ENCODE peak calls at places on chromosomes 3 and 15, in six cellular contexts. A, I, C, U, O and H are unnamed samples.

GRCh38 chr3:156304406-156304805 is 184.0 kb downstream of the KCNAB1 start:
- DNase-seq in A (no peak), I (no peak), C (peak; percentile 69), U (no peak), O (no peak), H (no peak)

GRCh38 chr3:10548997-10549396 is 43.6 kb upstream of the ATP2B2 start:
- DNase-seq in A (no peak), I (no peak), C (no peak), U (no peak), O (no peak), H (no peak)

GRCh38 chr3:121988146-121988545 is 33.9 kb downstream of the ILDR1 start:
- DNase-seq in A (no peak), I (no peak), C (no peak), U (no peak), O (no peak), H (no peak)

GRCh38 chr15:66595332-66595731 is 29.5 kb upstream of the LCTL start:
- DNase-seq in A (no peak), I (no peak), C (no peak), U (no peak), O (no peak), H (no peak)

GRCh38 chr3:56361731-56362130 is 106.5 kb downstream of the ERC2 start:
- DNase-seq in A (no peak), I (no peak), C (no peak), U (no peak), O (no peak), H (no peak)

GRCh38 chr3:136612512-136612911 is 139.7 kb downstream of the STAG1 start:
- DNase-seq in A (no peak), I (no peak), C (no peak), U (no peak), O (no peak), H (no peak)

GRCh38 chr15:91258436-91258779 is 158.4 kb downstream of the SV2B start:
- DNase-seq in A (peak; percentile 16), I (no peak), C (no peak), U (no peak), O (no peak), H (no peak)

GRCh38 chr15:27820232-27820631 is 278.9 kb downstream of the OCA2 start:
- DNase-seq in A (peak; percentile 22), I (no peak), C (no peak), U (no peak), O (no peak), H (no peak)

GRCh38 chr15:47503884-47504283 is 213.4 kb upstream of the SEMA6D start:
- DNase-seq in A (no peak), I (no peak), C (no peak), U (no peak), O (no peak), H (no peak)

GRCh38 chr3:171548918-171549317 is 88.7 kb upstream of the TNIK start:
- DNase-seq in A (no peak), I (no peak), C (no peak), U (no peak), O (no peak), H (no peak)

GRCh38 chr3:9994086-9994844 is 7.6 kb upstream of the EMC3 start:
- DNase-seq in A (no peak), I (no peak), C (peak; percentile 87), U (no peak), O (no peak), H (no peak)

GRCh38 chr3:141234283-141234682 is 2.7 kb downstream of the PXYLP1 start:
- DNase-seq in A (no peak), I (no peak), C (peak; percentile 6), U (no peak), O (peak; percentile 54), H (no peak)

GRCh38 chr15:81074773-81075172 is 59.3 kb upstream of the CFAP161 start:
- DNase-seq in A (no peak), I (no peak), C (no peak), U (no peak), O (no peak), H (no peak)

GRCh38 chr3:47961815-47962606 is 54.2 kb downstream of the MAP4 start:
- DNase-seq in A (no peak), I (no peak), C (no peak), U (no peak), O (no peak), H (no peak)

GRCh38 chr15:73564255-73564654 is 68.9 kb downstream of the NPTN start:
- DNase-seq in A (peak; percentile 12), I (no peak), C (peak; percentile 58), U (no peak), O (no peak), H (no peak)

GRCh38 chr15:48469271-48469670 is 138.0 kb downstream of the DUT start:
- DNase-seq in A (no peak), I (no peak), C (peak; percentile 19), U (no peak), O (no peak), H (no peak)

GRCh38 chr3:131731709-131732108 is 228.9 kb upstream of the MRPL3 start:
- DNase-seq in A (no peak), I (no peak), C (no peak), U (no peak), O (no peak), H (no peak)

GRCh38 chr3:131729561-131729960 is 226.8 kb upstream of the MRPL3 start:
- DNase-seq in A (no peak), I (no peak), C (peak; percentile 36), U (no peak), O (no peak), H (no peak)

GRCh38 chr3:131730581-131730980 is 227.8 kb upstream of the MRPL3 start:
- DNase-seq in A (no peak), I (no peak), C (peak; percentile 69), U (no peak), O (no peak), H (no peak)

GRCh38 chr3:131725414-131725813 is 222.6 kb upstream of the MRPL3 start:
- DNase-seq in A (no peak), I (no peak), C (no peak), U (no peak), O (no peak), H (no peak)

DNA sequence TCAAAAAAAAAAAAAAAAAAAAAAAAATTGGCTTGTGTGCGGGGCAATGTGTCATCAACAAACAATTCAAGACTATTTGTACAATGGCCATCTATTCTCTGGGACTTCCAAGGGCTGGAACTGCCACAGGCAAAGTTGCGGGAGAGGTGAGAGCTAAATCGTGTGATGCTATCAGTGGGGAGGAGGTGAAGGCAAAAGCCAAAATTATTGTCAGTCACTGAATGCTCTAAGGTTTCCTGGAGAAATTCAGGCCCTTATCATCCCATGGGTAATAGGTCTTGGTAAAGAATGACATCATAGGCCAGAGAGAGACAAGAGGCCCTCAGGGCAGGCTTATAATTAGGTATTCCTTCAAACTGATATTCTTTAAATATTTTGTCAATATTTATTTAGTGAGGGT is 226.1 kb upstream of the MRPL3 start:
- DNase-seq in A (peak; percentile 11), I (no peak), C (no peak), U (no peak), O (no peak), H (no peak)
- H3K9me3 ChIP-seq in A (no peaks in the 10 kb centered on the region), I (no peaks in the 10 kb centered on the region), C (no peaks in the 10 kb centered on the region), U (no peaks in the 10 kb centered on the region), O (no peaks in the 10 kb centered on the region), H (no peaks in the 10 kb centered on the region)

DNA sequence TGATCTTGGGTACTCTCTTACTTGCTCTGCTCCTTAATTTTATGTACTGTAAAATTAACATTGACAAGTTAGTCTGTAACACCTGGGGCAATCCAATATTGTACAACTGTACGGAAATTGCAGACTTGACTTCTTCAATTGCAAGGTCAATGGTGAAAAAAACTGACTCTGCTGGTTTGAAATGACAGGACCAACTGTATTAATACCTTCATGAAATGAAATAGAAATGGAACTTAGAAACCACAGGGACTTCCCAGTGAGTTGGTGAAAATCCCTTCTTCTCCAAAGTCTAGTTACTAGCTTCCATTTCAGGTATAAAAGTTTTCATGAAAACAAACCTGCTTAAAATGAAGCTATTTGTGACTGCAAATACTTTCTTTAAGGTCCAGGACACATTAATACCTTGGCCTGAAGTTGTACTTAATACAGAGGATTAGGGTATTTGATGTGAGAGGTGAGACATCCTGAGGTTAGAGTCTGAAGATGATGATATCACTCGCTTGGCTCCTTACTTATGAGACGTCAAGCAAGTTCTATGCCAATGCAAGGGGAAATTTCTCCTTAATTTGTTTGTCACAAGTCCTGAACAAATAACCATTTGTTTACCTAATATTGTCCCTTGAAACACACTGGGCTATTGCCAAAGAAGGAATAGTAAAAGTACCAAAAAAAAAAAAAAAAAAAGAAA is 226.2 kb upstream of the TP63 start:
- DNase-seq in A (peak; percentile 4), I (no peak), C (no peak), U (no peak), O (no peak), H (no peak)
- H3K4me3 ChIP-seq in A (no peak overlapping the region), I (no peak overlapping the region), C (no peak overlapping the region), U (no peak overlapping the region), O (no peak overlapping the region), H (no peak overlapping the region)

GRCh38 chr3:177318559-177318958 is 121.3 kb upstream of the TBL1XR1 start:
- DNase-seq in A (no peak), I (no peak), C (no peak), U (no peak), O (no peak), H (no peak)

GRCh38 chr3:177317247-177317646 is 120.0 kb upstream of the TBL1XR1 start:
- DNase-seq in A (no peak), I (no peak), C (no peak), U (no peak), O (no peak), H (no peak)

GRCh38 chr3:177320765-177321247 is 123.5 kb upstream of the TBL1XR1 start:
- DNase-seq in A (no peak), I (no peak), C (peak; percentile 69), U (no peak), O (no peak), H (no peak)

GRCh38 chr3:177312491-177312890 is 115.2 kb upstream of the TBL1XR1 start:
- DNase-seq in A (no peak), I (no peak), C (no peak), U (no peak), O (no peak), H (no peak)

GRCh38 chr3:177314897-177315296 is 117.6 kb upstream of the TBL1XR1 start:
- DNase-seq in A (no peak), I (no peak), C (no peak), U (no peak), O (no peak), H (no peak)
- H3K9me3 ChIP-seq in A (no peaks in the 10 kb centered on the region), I (peaks cover 6% of the 10 kb centered on the region), C (no peaks in the 10 kb centered on the region), U (no peaks in the 10 kb centered on the region), O (no peaks in the 10 kb centered on the region), H (peaks cover 9% of the 10 kb centered on the region)

GRCh38 chr3:190618349-190619030 is 104.6 kb downstream of the IL1RAP start:
- DNase-seq in A (no peak), I (no peak), C (no peak), U (no peak), O (no peak), H (no peak)
- H3K4me3 ChIP-seq in A (no peak overlapping the region), I (no peak overlapping the region), C (no peak overlapping the region), U (no peak overlapping the region), O (no peak overlapping the region), H (no peak overlapping the region)

GRCh38 chr15:99466701-99467337 is 99.0 kb upstream of the MEF2A start:
- DNase-seq in A (no peak), I (no peak), C (peak; percentile 91), U (no peak), O (no peak), H (no peak)
- H3K9me3 ChIP-seq in A (peaks cover 18% of the 10 kb centered on the region), I (peaks cover 4% of the 10 kb centered on the region), C (no peaks in the 10 kb centered on the region), U (no peaks in the 10 kb centered on the region), O (no peaks in the 10 kb centered on the region), H (peaks cover 8% of the 10 kb centered on the region)